ENCODE peak calls at places on chromosome 15, in seven cellular contexts. K, W, P, M, C, R and N are unnamed samples.

GRCh38 chr15:49645937-49646336 is 25.1 kb downstream of the DTWD1 start:
- DNase-seq in R (no peak), P (no peak), M (no peak), W (no peak), K (peak), C (peak), N (no peak)

GRCh38 chr15:28913171-28913765 is 27.5 kb downstream of the APBA2 start:
- DNase-seq in M (no peak), R (no peak), C (no peak), P (peak), K (no peak), W (no peak), N (no peak)

GRCh38 chr15:85828026-85828597 is 33.4 kb upstream of the KLHL25 start:
- DNase-seq in P (no peak), K (no peak), W (no peak), C (no peak), M (no peak), R (no peak), N (no peak)

GRCh38 chr15:75109021-75109690 is 85.8 kb downstream of the PPCDC start:
- DNase-seq in C (no peak), P (no peak), K (no peak), R (no peak), W (no peak), M (no peak), N (no peak)

GRCh38 chr15:88651971-88652370 is 13.2 kb downstream of the ISG20 start:
- DNase-seq in W (no peak), C (no peak), M (no peak), K (no peak), P (no peak), R (no peak), N (no peak)

GRCh38 chr15:36888018-36888992 is 212.0 kb downstream of the MEIS2 start:
- DNase-seq in R (no peak), W (no peak), C (no peak), P (no peak), K (no peak), M (no peak), N (no peak)

GRCh38 chr15:78208887-78209645 is 25.3 kb downstream of the ACSBG1 start:
- DNase-seq in C (no peak), M (no peak), K (no peak), R (no peak), P (no peak), W (no peak), N (no peak)

GRCh38 chr15:68725736-68726135 is 95.0 kb downstream of the ANP32A start:
- DNase-seq in R (no peak), M (no peak), C (no peak), P (no peak), W (no peak), K (no peak), N (no peak)

GRCh38 chr15:80031841-80032240 is 27.6 kb upstream of the ZFAND6 start:
- DNase-seq in K (peak), M (no peak), W (no peak), R (peak), C (peak), P (no peak), N (peak)

GRCh38 chr15:25501828-25502446 is 63.1 kb upstream of the UBE3A start:
- DNase-seq in W (peak), P (no peak), C (no peak), M (no peak), K (no peak), R (peak), N (no peak)

GRCh38 chr15:52228928-52229327 is 37.7 kb upstream of the GNB5 start:
- DNase-seq in W (peak), K (peak), P (no peak), R (peak), C (no peak), M (no peak), N (peak)

GRCh38 chr15:42392309-42393024 is 33.2 kb downstream of the CAPN3 start:
- DNase-seq in R (no peak), P (no peak), C (no peak), K (no peak), M (no peak), W (no peak), N (no peak)

GRCh38 chr15:68017221-68017620 is 36.9 kb upstream of the PIAS1 start:
- DNase-seq in C (no peak), K (peak), R (peak), P (no peak), M (no peak), W (no peak), N (no peak)

GRCh38 chr15:40277472-40277871 is 5.4 kb downstream of the ANKRD63 start:
- DNase-seq in P (no peak), R (no peak), W (no peak), M (no peak), K (no peak), C (no peak), N (peak)

GRCh38 chr15:42057744-42058646 is 36.4 kb downstream of the PLA2G4D start:
- DNase-seq in C (no peak), P (no peak), W (no peak), K (no peak), M (no peak), R (no peak), N (no peak)

GRCh38 chr15:35657679-35658201 is 111.8 kb upstream of the DPH6 start:
- DNase-seq in M (no peak), K (peak), P (no peak), R (peak), C (no peak), W (no peak), N (no peak)

GRCh38 chr15:50890751-50891150 is 17.7 kb upstream of the AP4E1 start:
- DNase-seq in M (no peak), R (peak), K (no peak), W (no peak), P (no peak), C (no peak), N (no peak)

GRCh38 chr15:80455668-80456442 is 51.7 kb downstream of the ARNT2 start:
- DNase-seq in W (peak), K (peak), R (peak), M (peak), C (peak), P (no peak), N (peak)

GRCh38 chr15:48617619-48618018 is 27.9 kb downstream of the FBN1 start:
- DNase-seq in P (no peak), R (no peak), W (no peak), C (no peak), K (no peak), M (no peak), N (no peak)

GRCh38 chr15:34335176-34335575 is 2.4 kb downstream of the SLC12A6 start:
- DNase-seq in P (no peak), R (no peak), M (no peak), W (no peak), C (no peak), K (peak), N (no peak)

GRCh38 chr15:62164500-62165028 is 521 bp downstream of the C2CD4B start:
- DNase-seq in P (peak), R (no peak), C (no peak), M (no peak), K (peak), W (peak), N (peak)

GRCh38 chr15:34055868-34056595 is 17.0 kb upstream of the AVEN start:
- DNase-seq in C (no peak), P (no peak), W (no peak), M (no peak), R (peak), K (no peak), N (no peak)

GRCh38 chr15:70092462-70092850 is 5.3 kb downstream of the TLE3 start:
- DNase-seq in M (no peak), W (no peak), R (no peak), C (no peak), K (no peak), P (peak), N (no peak)

GRCh38 chr15:90845201-90845949 is 23.0 kb upstream of the FURIN start:
- DNase-seq in P (no peak), K (peak), M (no peak), W (no peak), R (peak), C (no peak), N (no peak)

GRCh38 chr15:66253643-66254363 is at the start of gene MEGF11:
- DNase-seq in C (peak), P (no peak), K (peak), M (no peak), W (peak), R (peak), N (no peak)

GRCh38 chr15:25783607-25784131 is 79.5 kb downstream of the ATP10A start:
- DNase-seq in R (no peak), K (no peak), P (no peak), W (peak), M (peak), C (no peak), N (peak)

GRCh38 chr15:72057548-72058091 is 60.3 kb downstream of the MYO9A start:
- DNase-seq in P (no peak), R (peak), K (no peak), W (no peak), C (no peak), M (no peak), N (no peak)

GRCh38 chr15:29871401-29871800 is 49.1 kb upstream of the TJP1 start:
- DNase-seq in W (no peak), C (no peak), K (no peak), R (no peak), M (no peak), P (no peak), N (no peak)

GRCh38 chr15:48644827-48645557 is 517 bp downstream of the FBN1 start:
- DNase-seq in C (no peak), M (no peak), R (peak), K (peak), W (peak), P (peak), N (peak)

GRCh38 chr15:27983496-27983895 is 115.6 kb downstream of the OCA2 start:
- DNase-seq in P (no peak), C (no peak), W (no peak), M (no peak), R (no peak), K (no peak), N (no peak)

GRCh38 chr15:68310811-68311463 is 33.4 kb downstream of the FEM1B start:
- DNase-seq in K (no peak), R (no peak), W (no peak), C (no peak), P (no peak), M (no peak), N (no peak)

GRCh38 chr15:99692825-99693224 is 40.4 kb downstream of the LYSMD4 start:
- DNase-seq in W (no peak), R (no peak), P (no peak), C (no peak), M (no peak), K (peak), N (no peak)

GRCh38 chr15:71743861-71744382 is 66.4 kb upstream of the NR2E3 start:
- DNase-seq in W (peak), P (no peak), C (peak), K (peak), M (peak), R (peak), N (peak)

GRCh38 chr15:91374336-91374735 is 274.3 kb downstream of the SV2B start:
- DNase-seq in C (no peak), P (no peak), R (no peak), M (no peak), W (no peak), K (no peak), N (no peak)